ENCODE peak calls at places on chromosome 7, in four cellular contexts. Z is adrenal gland, N is heart left ventricle, I is heart right ventricle. O is an unnamed sample.

GRCh38 chr7:140390034-140390433 is 8.3 kb downstream of the SLC37A3 start:
- DNase-seq in I (no peak), Z (no peak), N (no peak), O (no peak)

GRCh38 chr7:50369408-50370026 is 65.0 kb downstream of the IKZF1 start:
- DNase-seq in N (no peak), Z (no peak), I (no peak), O (no peak)

GRCh38 chr7:80542398-80542797 is 30.5 kb upstream of the GNAT3 start:
- DNase-seq in N (no peak), I (no peak), Z (no peak), O (no peak)

GRCh38 chr7:149851449-149851848 is 13.3 kb downstream of the ZNF862 start:
- DNase-seq in N (no peak), Z (no peak), I (no peak), O (no peak)

GRCh38 chr7:82697897-82698296 is 254.3 kb upstream of the CACNA2D1 start:
- DNase-seq in N (no peak), I (no peak), Z (no peak), O (no peak)

GRCh38 chr7:74254858-74255379 is 720 bp upstream of the RFC2 start:
- DNase-seq in I (no peak), N (no peak), Z (no peak), O (peak; percentile 29)

GRCh38 chr7:94649313-94649924 is 6.5 kb downstream of the SGCE start:
- DNase-seq in Z (no peak), N (no peak), I (no peak), O (no peak)

GRCh38 chr7:7510814-7511213 is 24.9 kb downstream of the COL28A1 start:
- DNase-seq in N (no peak), I (no peak), Z (no peak), O (no peak)

GRCh38 chr7:112214887-112215286 is 8.4 kb downstream of the ZNF277 start:
- DNase-seq in N (no peak), Z (no peak), I (no peak), O (no peak)

GRCh38 chr7:17009007-17009719 is 127.4 kb upstream of the AGR3 start:
- DNase-seq in I (no peak), N (no peak), Z (no peak), O (no peak)

GRCh38 chr7:120207037-120207436 is 65.9 kb upstream of the KCND2 start:
- DNase-seq in N (no peak), I (no peak), Z (no peak), O (no peak)

GRCh38 chr7:86926732-86927131 is 132.7 kb downstream of the ELAPOR2 start:
- DNase-seq in Z (peak; percentile 57), N (no peak), I (no peak), O (no peak)

GRCh38 chr7:101990811-101991418 is 173.5 kb downstream of the CUX1 start:
- DNase-seq in I (no peak), N (no peak), Z (no peak), O (peak; percentile 63)

GRCh38 chr7:11261470-11261869 is 287.8 kb downstream of the PHF14 start:
- DNase-seq in I (no peak), N (no peak), Z (peak; percentile 51), O (no peak)

GRCh38 chr7:23893172-23893941 is 183.3 kb downstream of the STK31 start:
- DNase-seq in N (no peak), I (no peak), Z (no peak), O (no peak)

GRCh38 chr7:98119257-98119918 is 12.7 kb downstream of the LMTK2 start:
- DNase-seq in N (no peak), Z (peak; percentile 30), I (no peak), O (no peak)

GRCh38 chr7:80135306-80136104 is 874 bp downstream of the GNAI1 start:
- DNase-seq in Z (no peak), N (no peak), I (peak; percentile 17), O (peak; percentile 14)

GRCh38 chr7:2734761-2735571 is 47.0 kb downstream of the AMZ1 start:
- DNase-seq in N (peak; percentile 62), I (peak; percentile 47), Z (peak; percentile 53), O (peak; percentile 41)

GRCh38 chr7:37342665-37343471 is 105.8 kb downstream of the ELMO1 start:
- DNase-seq in I (no peak), Z (peak; percentile 16), N (no peak), O (peak; percentile 51)

GRCh38 chr7:96654630-96655188 is 54.9 kb downstream of the SEM1 start:
- DNase-seq in I (no peak), N (no peak), Z (no peak), O (no peak)

GRCh38 chr7:102425639-102426267 is 7.6 kb upstream of the ORAI2 start:
- DNase-seq in N (peak; percentile 51), Z (peak; percentile 38), I (no peak), O (peak; percentile 83)

GRCh38 chr7:86932038-86932512 is 127.4 kb downstream of the ELAPOR2 start:
- DNase-seq in Z (no peak), I (no peak), N (peak; percentile 17), O (no peak)

GRCh38 chr7:107810626-107811025 is 7.6 kb upstream of the SLC26A3 start:
- DNase-seq in N (no peak), Z (no peak), I (no peak), O (no peak)

GRCh38 chr7:107046511-107047259 is 2.2 kb downstream of the PRKAR2B start:
- DNase-seq in Z (no peak), I (no peak), N (no peak), O (no peak)

GRCh38 chr7:97064020-97064419 is 39.4 kb upstream of the DLX5 start:
- DNase-seq in I (no peak), Z (no peak), N (no peak), O (no peak)

GRCh38 chr7:98213874-98214810 is 2.9 kb downstream of the BHLHA15 start:
- DNase-seq in N (no peak), I (no peak), Z (no peak), O (no peak)

GRCh38 chr7:14698239-14698638 is 204.3 kb downstream of the DGKB start:
- DNase-seq in Z (no peak), I (no peak), N (no peak), O (no peak)

GRCh38 chr7:93574269-93574645 is 267 bp downstream of the CALCR start:
- DNase-seq in N (no peak), I (no peak), Z (no peak), O (no peak)

GRCh38 chr7:43905209-43905946 is 1.0 kb downstream of the URGCP start:
- DNase-seq in I (no peak), N (no peak), Z (peak; percentile 91), O (peak; percentile 79)

GRCh38 chr7:105198223-105198622 is 184.2 kb downstream of the KMT2E start:
- DNase-seq in I (no peak), N (no peak), Z (peak; percentile 3), O (no peak)

GRCh38 chr7:128395748-128396147 is 14.0 kb downstream of the IMPDH1 start:
- DNase-seq in I (no peak), N (no peak), Z (no peak), O (no peak)

GRCh38 chr7:69598487-69599148 is 343 bp downstream of the AUTS2 start:
- DNase-seq in Z (no peak), I (peak; percentile 33), N (peak; percentile 26), O (no peak)

DNA sequence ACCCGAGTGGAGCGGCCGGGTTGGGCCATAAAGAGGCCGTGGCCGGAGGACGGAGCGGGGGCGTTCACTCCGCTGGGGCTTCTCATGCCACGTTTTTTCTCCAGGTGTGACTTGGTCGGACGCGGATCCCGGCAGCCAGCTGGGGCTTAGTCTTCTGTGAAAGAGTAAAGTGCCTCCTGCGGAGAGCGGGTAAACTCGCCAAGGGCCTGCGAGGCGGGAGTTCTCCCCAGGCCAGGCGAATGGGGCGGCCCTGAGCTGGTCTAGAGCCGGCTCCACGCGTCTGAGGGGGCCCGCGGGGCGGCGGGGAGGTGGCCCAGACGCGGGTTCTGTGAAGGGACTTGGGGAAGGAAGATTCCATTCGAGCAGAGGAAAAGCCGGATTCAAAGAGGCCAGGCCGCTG is 86.3 kb upstream of the VIPR2 start:
- DNase-seq in Z (no peak), I (no peak), N (no peak), O (no peak)
- H3K9me3 ChIP-seq in Z (no peaks in the 10 kb centered on the region), I (no peaks in the 10 kb centered on the region), N (no peaks in the 10 kb centered on the region), O (no peaks in the 10 kb centered on the region)

DNA sequence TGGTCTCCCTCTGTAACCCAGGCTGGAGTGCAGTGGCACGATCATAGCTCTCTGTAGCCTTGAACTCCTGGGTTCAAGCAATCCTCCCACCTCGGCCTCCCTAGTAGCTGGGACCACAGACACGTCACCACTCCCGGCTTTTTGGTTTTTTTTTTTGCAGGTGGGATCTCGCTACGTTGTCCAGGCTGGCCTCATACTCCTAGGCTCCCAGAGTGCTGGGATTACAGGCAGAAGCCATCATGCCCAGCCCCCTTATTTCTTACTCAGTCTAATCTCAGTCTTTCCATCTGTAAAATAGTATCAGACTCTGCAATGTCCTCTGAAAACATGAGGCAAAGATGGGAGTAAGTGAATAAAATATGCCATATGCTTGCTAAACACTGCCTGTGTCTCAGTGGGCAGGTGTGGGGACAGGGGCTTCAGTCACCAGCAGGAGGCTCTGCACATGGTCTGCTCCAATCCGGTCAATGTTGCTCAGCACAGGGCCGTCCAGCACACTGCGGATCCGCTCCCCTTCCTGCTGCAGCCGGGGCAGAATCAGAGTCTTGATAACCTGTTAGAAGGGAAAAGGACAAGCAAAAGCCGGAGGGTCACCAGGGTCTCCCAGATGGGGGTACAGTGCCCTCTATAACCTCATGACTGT is 8.2 kb downstream of the AP4M1 start:
- DNase-seq in I (no peak), Z (no peak), N (no peak), O (no peak)
- TF ChIP-seq CTCF in I (no peak), Z (no peak), N (no peak), O (no peak)

GRCh38 chr7:157471259-157472125 is 134.7 kb downstream of the DNAJB6 start:
- DNase-seq in I (no peak), N (no peak), Z (no peak), O (no peak)
- H3K9me3 ChIP-seq in I (peaks cover 24% of the 10 kb centered on the region), N (no peaks in the 10 kb centered on the region), Z (no peaks in the 10 kb centered on the region), O (peaks cover 16% of the 10 kb centered on the region)

DNA sequence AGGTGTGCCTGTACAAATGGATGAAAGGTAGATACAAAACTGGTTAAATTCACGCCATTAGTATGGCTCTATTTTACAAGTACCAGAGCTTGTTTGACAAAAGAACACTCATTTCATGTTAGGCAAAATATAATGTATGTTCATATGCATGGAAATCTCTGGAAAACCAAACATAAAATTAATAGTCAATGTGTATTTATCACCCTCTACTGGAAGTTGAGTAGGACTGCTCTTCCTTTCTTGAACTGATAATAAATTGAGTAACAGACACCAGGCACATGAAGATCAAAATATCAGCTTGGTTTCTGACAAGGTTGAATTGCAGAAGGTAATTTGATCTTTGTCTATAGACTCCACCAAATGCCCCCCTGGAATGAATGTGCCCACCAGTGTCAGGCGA is 19.8 kb upstream of the AKR1B1 start:
- DNase-seq in Z (no peak), I (no peak), N (no peak), O (no peak)
- TF ChIP-seq CTCF in Z (no peak), I (no peak), N (no peak), O (no peak)

DNA sequence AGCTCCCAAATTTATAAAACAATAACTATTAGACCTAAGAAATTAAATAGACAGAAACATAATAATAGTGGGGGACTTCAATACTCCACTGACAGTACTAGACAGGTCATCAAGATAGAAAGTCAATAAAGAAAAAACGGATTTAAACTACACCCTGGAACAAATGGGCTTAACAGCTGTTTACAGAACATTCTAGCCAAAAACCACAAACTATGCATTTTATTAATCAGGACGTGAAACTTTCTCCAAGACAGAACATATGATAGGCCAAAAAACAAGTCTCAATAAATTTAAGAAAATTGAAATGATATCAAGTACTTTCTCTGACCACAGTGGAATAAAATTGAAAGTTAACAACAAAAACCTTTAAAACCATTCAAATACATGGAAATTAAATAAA is 46.4 kb downstream of the ZNF680 start:
- DNase-seq in Z (no peak), I (no peak), N (no peak), O (no peak)
- H3K9me3 ChIP-seq in Z (peaks cover 17% of the 10 kb centered on the region), I (peaks cover 84% of the 10 kb centered on the region), N (no peaks in the 10 kb centered on the region), O (peaks cover 97% of the 10 kb centered on the region)

O was measured in transverse colon.